ENCODE peak calls at places on chromosomes 12 and 14, in six cellular contexts. One of them, this sample, is unnamed.

GRCh38 chr12:27779416-27779815 is 617 bp upstream of the KLHL42 start:
- DNase-seq in foreskin fibroblast: peak; percentile 54
- DNase-seq in fibroblast of pulmonary artery: peak; percentile 10
- DNase-seq in fibroblast of the aortic adventitia: peak; percentile 21
- DNase-seq in IMR-90: no peak
- DNase-seq in gastrocnemius medialis: no peak
- DNase-seq in this sample: peak; percentile 28

GRCh38 chr14:67636361-67636919 is 16.7 kb downstream of the ARG2 start:
- DNase-seq in foreskin fibroblast: peak; percentile 13
- DNase-seq in fibroblast of pulmonary artery: no peak
- DNase-seq in fibroblast of the aortic adventitia: peak; percentile 25
- DNase-seq in IMR-90: peak; percentile 19
- DNase-seq in gastrocnemius medialis: peak; percentile 59
- DNase-seq in this sample: no peak

GRCh38 chr14:44896275-44897040 is 65.3 kb downstream of the KLHL28 start:
- DNase-seq in foreskin fibroblast: no peak
- DNase-seq in fibroblast of pulmonary artery: no peak
- DNase-seq in fibroblast of the aortic adventitia: no peak
- DNase-seq in IMR-90: no peak
- DNase-seq in gastrocnemius medialis: no peak
- DNase-seq in this sample: no peak

GRCh38 chr14:106134901-106135300 is 608.5 kb downstream of the TMEM121 start:
- DNase-seq in foreskin fibroblast: no peak
- DNase-seq in fibroblast of pulmonary artery: no peak
- DNase-seq in fibroblast of the aortic adventitia: no peak
- DNase-seq in IMR-90: no peak
- DNase-seq in gastrocnemius medialis: no peak
- DNase-seq in this sample: no peak

GRCh38 chr14:51978566-51979398 is 10.6 kb upstream of the RTRAF start:
- DNase-seq in foreskin fibroblast: peak; percentile 92
- DNase-seq in fibroblast of pulmonary artery: peak; percentile 89
- DNase-seq in fibroblast of the aortic adventitia: peak; percentile 86
- DNase-seq in IMR-90: peak; percentile 79
- DNase-seq in gastrocnemius medialis: peak; percentile 33
- DNase-seq in this sample: peak; percentile 78

GRCh38 chr12:74031045-74031444 is 506.6 kb upstream of the ATXN7L3B start:
- DNase-seq in foreskin fibroblast: no peak
- DNase-seq in fibroblast of pulmonary artery: no peak
- DNase-seq in fibroblast of the aortic adventitia: no peak
- DNase-seq in IMR-90: no peak
- DNase-seq in gastrocnemius medialis: no peak
- DNase-seq in this sample: no peak

GRCh38 chr12:80553316-80553715 is 109.3 kb downstream of the PTPRQ start:
- DNase-seq in foreskin fibroblast: peak; percentile 92
- DNase-seq in fibroblast of pulmonary artery: peak; percentile 82
- DNase-seq in fibroblast of the aortic adventitia: peak; percentile 91
- DNase-seq in IMR-90: peak; percentile 93
- DNase-seq in gastrocnemius medialis: no peak
- DNase-seq in this sample: peak; percentile 94

GRCh38 chr12:57087689-57088441 is 1.0 kb upstream of the NAB2 start:
- DNase-seq in foreskin fibroblast: peak; percentile 100
- DNase-seq in fibroblast of pulmonary artery: peak; percentile 97
- DNase-seq in fibroblast of the aortic adventitia: peak; percentile 96
- DNase-seq in IMR-90: peak; percentile 98
- DNase-seq in gastrocnemius medialis: peak; percentile 63
- DNase-seq in this sample: peak; percentile 98

GRCh38 chr12:13164271-13164670 is 32.3 kb upstream of the EMP1 start:
- DNase-seq in foreskin fibroblast: no peak
- DNase-seq in fibroblast of pulmonary artery: no peak
- DNase-seq in fibroblast of the aortic adventitia: no peak
- DNase-seq in IMR-90: no peak
- DNase-seq in gastrocnemius medialis: no peak
- DNase-seq in this sample: no peak

GRCh38 chr12:100576311-100577036 is 3.0 kb downstream of the GAS2L3 start:
- DNase-seq in foreskin fibroblast: peak; percentile 88
- DNase-seq in fibroblast of pulmonary artery: peak; percentile 89
- DNase-seq in fibroblast of the aortic adventitia: peak; percentile 76
- DNase-seq in IMR-90: peak; percentile 95
- DNase-seq in gastrocnemius medialis: no peak
- DNase-seq in this sample: peak; percentile 88

GRCh38 chr12:70590051-70590450 is 47.2 kb downstream of the PTPRB start:
- DNase-seq in foreskin fibroblast: peak; percentile 87
- DNase-seq in fibroblast of pulmonary artery: peak; percentile 90
- DNase-seq in fibroblast of the aortic adventitia: peak; percentile 88
- DNase-seq in IMR-90: peak; percentile 77
- DNase-seq in gastrocnemius medialis: peak; percentile 9
- DNase-seq in this sample: peak; percentile 76

GRCh38 chr12:82687020-82687951 is 580 bp downstream of the TMTC2 start:
- DNase-seq in foreskin fibroblast: peak; percentile 53
- DNase-seq in fibroblast of pulmonary artery: peak; percentile 21
- DNase-seq in fibroblast of the aortic adventitia: peak; percentile 33
- DNase-seq in IMR-90: peak; percentile 9
- DNase-seq in gastrocnemius medialis: peak; percentile 8
- DNase-seq in this sample: peak; percentile 18

GRCh38 chr12:48069253-48069652 is 36.6 kb downstream of the SENP1 start:
- DNase-seq in foreskin fibroblast: peak; percentile 39
- DNase-seq in fibroblast of pulmonary artery: peak; percentile 17
- DNase-seq in fibroblast of the aortic adventitia: peak; percentile 5
- DNase-seq in IMR-90: peak; percentile 10
- DNase-seq in gastrocnemius medialis: no peak
- DNase-seq in this sample: peak; percentile 34

GRCh38 chr12:107253361-107253760 is 160.0 kb upstream of the CRY1 start:
- DNase-seq in foreskin fibroblast: no peak
- DNase-seq in fibroblast of pulmonary artery: no peak
- DNase-seq in fibroblast of the aortic adventitia: no peak
- DNase-seq in IMR-90: no peak
- DNase-seq in gastrocnemius medialis: no peak
- DNase-seq in this sample: no peak

GRCh38 chr14:101950516-101951215 is 13.7 kb upstream of the DYNC1H1 start:
- DNase-seq in foreskin fibroblast: no peak
- DNase-seq in fibroblast of pulmonary artery: no peak
- DNase-seq in fibroblast of the aortic adventitia: no peak
- DNase-seq in IMR-90: no peak
- DNase-seq in gastrocnemius medialis: no peak
- DNase-seq in this sample: no peak

GRCh38 chr12:121060149-121061001 is 21.3 kb upstream of the OASL start:
- DNase-seq in foreskin fibroblast: peak; percentile 70
- DNase-seq in fibroblast of pulmonary artery: peak; percentile 55
- DNase-seq in fibroblast of the aortic adventitia: peak; percentile 38
- DNase-seq in IMR-90: peak; percentile 33
- DNase-seq in gastrocnemius medialis: no peak
- DNase-seq in this sample: peak; percentile 48
- H3K4me3 ChIP-seq in foreskin fibroblast: peak overlapping the region; percentile 33
- H3K4me3 ChIP-seq in fibroblast of pulmonary artery: peak overlapping the region; percentile 15
- H3K4me3 ChIP-seq in fibroblast of the aortic adventitia: peak overlapping the region; percentile 6
- H3K4me3 ChIP-seq in IMR-90: peak overlapping the region; percentile 14
- H3K4me3 ChIP-seq in gastrocnemius medialis: peak overlapping the region; percentile 26
- H3K4me3 ChIP-seq in this sample: no peak overlapping the region

DNA sequence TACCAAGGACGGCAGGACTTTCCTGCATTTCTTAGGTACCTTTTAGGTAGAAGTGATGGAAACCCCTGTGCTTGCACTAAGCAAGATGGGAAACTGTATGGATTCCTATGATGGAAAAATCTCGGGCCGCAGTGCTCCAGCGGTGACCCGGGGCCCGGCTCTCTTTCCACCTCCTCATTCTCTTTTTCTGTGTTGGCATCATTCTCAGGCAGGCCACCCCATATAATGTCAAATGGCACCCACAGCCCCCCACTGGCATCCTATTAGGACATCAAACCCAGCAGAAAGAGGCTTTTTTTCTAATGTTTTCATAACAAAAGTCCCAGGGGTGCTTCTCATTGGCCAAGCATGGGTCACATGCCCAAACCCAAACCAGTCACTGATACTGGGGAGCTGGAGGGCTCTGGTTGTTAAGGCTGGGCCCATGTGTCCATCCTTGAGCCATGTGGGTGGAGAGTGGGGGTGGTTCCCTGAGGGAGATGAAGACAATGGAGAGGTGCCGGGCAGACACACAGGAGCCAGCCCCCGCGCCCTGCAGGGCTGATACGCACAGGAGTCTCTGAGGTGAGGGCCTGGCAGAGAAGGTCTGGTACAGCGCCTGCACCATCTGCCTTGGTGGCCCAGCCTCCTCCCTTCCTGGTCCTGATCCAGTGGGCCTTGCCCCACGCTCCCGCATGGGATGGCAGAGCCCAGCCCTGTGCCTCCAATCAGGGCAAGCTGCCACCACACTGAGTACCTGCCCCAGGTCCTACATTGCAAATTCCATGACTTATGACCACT is 142.1 kb downstream of the CALM1 start:
- DNase-seq in foreskin fibroblast: no peak
- DNase-seq in fibroblast of pulmonary artery: no peak
- DNase-seq in fibroblast of the aortic adventitia: no peak
- DNase-seq in IMR-90: no peak
- DNase-seq in gastrocnemius medialis: no peak
- DNase-seq in this sample: no peak
- TF ChIP-seq CTCF in foreskin fibroblast: no peak
- TF ChIP-seq CTCF in fibroblast of pulmonary artery: no peak
- TF ChIP-seq CTCF in fibroblast of the aortic adventitia: no peak
- TF ChIP-seq CTCF in IMR-90: no peak
- TF ChIP-seq CTCF in gastrocnemius medialis: no peak
- TF ChIP-seq CTCF in this sample: no peak

DNA sequence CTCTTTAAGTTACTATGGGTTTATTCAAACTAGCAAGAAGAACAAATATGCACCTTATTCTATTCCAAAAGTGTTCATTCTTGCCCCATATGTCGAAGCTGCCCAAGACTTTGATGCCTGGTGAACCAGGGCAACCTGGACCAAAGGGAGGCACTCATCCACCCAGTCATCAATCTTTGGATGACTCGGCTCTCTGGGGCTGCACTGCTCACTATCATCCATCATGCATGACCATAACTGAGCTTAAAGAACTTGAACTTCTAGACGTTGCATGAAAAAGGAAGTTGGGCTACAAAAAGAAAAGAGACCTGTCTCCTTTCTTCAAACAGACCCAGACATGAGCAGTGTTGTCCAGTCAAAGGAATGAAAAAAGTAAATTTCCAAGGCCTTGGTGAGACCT is 1.2 kb downstream of the KRT4 start:
- DNase-seq in foreskin fibroblast: no peak
- DNase-seq in fibroblast of pulmonary artery: no peak
- DNase-seq in fibroblast of the aortic adventitia: no peak
- DNase-seq in IMR-90: no peak
- DNase-seq in gastrocnemius medialis: no peak
- DNase-seq in this sample: no peak
- H3K4me3 ChIP-seq in foreskin fibroblast: no peak overlapping the region
- H3K4me3 ChIP-seq in fibroblast of pulmonary artery: no peak overlapping the region
- H3K4me3 ChIP-seq in fibroblast of the aortic adventitia: no peak overlapping the region
- H3K4me3 ChIP-seq in IMR-90: no peak overlapping the region
- H3K4me3 ChIP-seq in gastrocnemius medialis: no peak overlapping the region
- H3K4me3 ChIP-seq in this sample: no peak overlapping the region

DNA sequence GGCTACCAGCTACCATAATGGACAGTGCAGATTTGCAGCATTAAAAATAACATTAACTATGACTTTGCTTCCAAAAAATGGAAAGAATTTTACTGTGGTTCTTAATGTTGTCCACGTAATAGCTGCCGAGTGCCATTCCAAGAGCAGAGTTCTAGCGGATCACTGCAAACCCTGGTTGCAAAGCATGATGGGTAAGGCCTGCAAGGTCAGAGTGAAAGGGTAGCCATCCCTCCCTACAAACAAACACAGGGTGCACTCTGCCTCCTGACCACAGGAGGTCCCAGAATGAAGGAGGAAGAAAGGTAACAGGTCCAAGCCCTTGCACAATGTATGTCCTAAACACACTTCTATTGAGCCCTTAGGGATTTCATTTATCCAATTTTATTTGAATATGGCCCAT is 157.6 kb downstream of the DPF3 start:
- DNase-seq in foreskin fibroblast: peak; percentile 88
- DNase-seq in fibroblast of pulmonary artery: peak; percentile 28
- DNase-seq in fibroblast of the aortic adventitia: peak; percentile 20
- DNase-seq in IMR-90: peak; percentile 83
- DNase-seq in gastrocnemius medialis: no peak
- DNase-seq in this sample: peak; percentile 75
- TF ChIP-seq CTCF in foreskin fibroblast: peak; percentile 16
- TF ChIP-seq CTCF in fibroblast of pulmonary artery: peak; percentile 15
- TF ChIP-seq CTCF in fibroblast of the aortic adventitia: no peak
- TF ChIP-seq CTCF in IMR-90: no peak
- TF ChIP-seq CTCF in gastrocnemius medialis: peak; percentile 26
- TF ChIP-seq CTCF in this sample: peak; percentile 30

GRCh38 chr12:53071591-53072551 is 7.3 kb downstream of the SPRYD3 start:
- DNase-seq in foreskin fibroblast: peak; percentile 78
- DNase-seq in fibroblast of pulmonary artery: peak; percentile 62
- DNase-seq in fibroblast of the aortic adventitia: peak; percentile 86
- DNase-seq in IMR-90: peak; percentile 33
- DNase-seq in gastrocnemius medialis: no peak
- DNase-seq in this sample: peak; percentile 76

GRCh38 chr12:53068811-53069585 is 10.2 kb downstream of the SPRYD3 start:
- DNase-seq in foreskin fibroblast: peak; percentile 28
- DNase-seq in fibroblast of pulmonary artery: no peak
- DNase-seq in fibroblast of the aortic adventitia: no peak
- DNase-seq in IMR-90: no peak
- DNase-seq in gastrocnemius medialis: no peak
- DNase-seq in this sample: no peak

GRCh38 chr12:53070901-53071492 is 8.2 kb downstream of the SPRYD3 start:
- DNase-seq in foreskin fibroblast: peak; percentile 34
- DNase-seq in fibroblast of pulmonary artery: no peak
- DNase-seq in fibroblast of the aortic adventitia: no peak
- DNase-seq in IMR-90: no peak
- DNase-seq in gastrocnemius medialis: no peak
- DNase-seq in this sample: no peak

GRCh38 chr12:53067993-53068770 is 11.0 kb downstream of the SPRYD3 start:
- DNase-seq in foreskin fibroblast: no peak
- DNase-seq in fibroblast of pulmonary artery: no peak
- DNase-seq in fibroblast of the aortic adventitia: no peak
- DNase-seq in IMR-90: no peak
- DNase-seq in gastrocnemius medialis: no peak
- DNase-seq in this sample: no peak

GRCh38 chr12:53069621-53070410 is 9.4 kb downstream of the SPRYD3 start:
- DNase-seq in foreskin fibroblast: no peak
- DNase-seq in fibroblast of pulmonary artery: no peak
- DNase-seq in fibroblast of the aortic adventitia: no peak
- DNase-seq in IMR-90: no peak
- DNase-seq in gastrocnemius medialis: peak; percentile 42
- DNase-seq in this sample: no peak
- H3K4me3 ChIP-seq in foreskin fibroblast: no peak overlapping the region
- H3K4me3 ChIP-seq in fibroblast of pulmonary artery: no peak overlapping the region
- H3K4me3 ChIP-seq in fibroblast of the aortic adventitia: no peak overlapping the region
- H3K4me3 ChIP-seq in IMR-90: no peak overlapping the region
- H3K4me3 ChIP-seq in gastrocnemius medialis: no peak overlapping the region
- H3K4me3 ChIP-seq in this sample: no peak overlapping the region

DNA sequence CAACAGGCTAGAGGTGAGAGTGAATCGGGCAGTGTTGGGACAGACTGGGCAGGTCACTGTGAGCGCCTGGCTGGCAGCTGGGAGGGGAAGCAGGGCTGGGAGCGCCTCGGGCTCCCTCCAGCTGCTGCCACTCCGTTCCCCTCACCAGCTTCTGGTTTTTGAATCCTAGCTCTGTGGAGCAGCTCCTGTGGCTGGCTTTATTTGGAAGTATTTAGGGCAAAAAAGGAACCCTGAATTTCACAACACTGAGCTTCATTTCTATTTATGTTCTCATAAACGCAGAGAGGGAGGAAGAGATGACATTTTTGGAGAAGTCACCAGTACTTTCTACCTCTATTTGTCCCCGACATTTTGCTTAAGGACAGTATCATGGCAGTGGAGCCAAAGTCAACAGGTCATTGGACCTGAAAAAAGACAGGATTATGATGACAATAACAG is 63.9 kb upstream of the ACTN1 start:
- DNase-seq in foreskin fibroblast: peak; percentile 48
- DNase-seq in fibroblast of pulmonary artery: peak; percentile 34
- DNase-seq in fibroblast of the aortic adventitia: no peak
- DNase-seq in IMR-90: no peak
- DNase-seq in gastrocnemius medialis: no peak
- DNase-seq in this sample: no peak
- TF ChIP-seq CTCF in foreskin fibroblast: no peak
- TF ChIP-seq CTCF in fibroblast of pulmonary artery: no peak
- TF ChIP-seq CTCF in fibroblast of the aortic adventitia: no peak
- TF ChIP-seq CTCF in IMR-90: no peak
- TF ChIP-seq CTCF in gastrocnemius medialis: no peak
- TF ChIP-seq CTCF in this sample: no peak

GRCh38 chr12:113232787-113233585 is 11.7 kb downstream of the TPCN1 start:
- DNase-seq in foreskin fibroblast: no peak
- DNase-seq in fibroblast of pulmonary artery: no peak
- DNase-seq in fibroblast of the aortic adventitia: peak; percentile 35
- DNase-seq in IMR-90: no peak
- DNase-seq in gastrocnemius medialis: peak; percentile 93
- DNase-seq in this sample: peak; percentile 20
- H3K4me3 ChIP-seq in foreskin fibroblast: no peak overlapping the region
- H3K4me3 ChIP-seq in fibroblast of pulmonary artery: no peak overlapping the region
- H3K4me3 ChIP-seq in fibroblast of the aortic adventitia: no peak overlapping the region
- H3K4me3 ChIP-seq in IMR-90: no peak overlapping the region
- H3K4me3 ChIP-seq in gastrocnemius medialis: peak overlapping the region; percentile 35
- H3K4me3 ChIP-seq in this sample: no peak overlapping the region

This sample was measured in fibroblast of mammary gland.